ENCODE peak calls at places on chromosomes 5 and 9, in nine cellular contexts. T is HepG2; S is DND-41; R is HL-60; V is GM04504; B is activated CD4-positive, alpha-beta T cell treated with anti-CD3 and anti-CD28 coated beads, Interleukin-2, amount 10 ng/mL, durations not matched to agents 7 days and 5 days; Z is ELF-1; U is activated naive CD8-positive, alpha-beta T cell treated with anti-CD3 and anti-CD28 coated beads, Interleukin-2, amount 50 U/mL, for 24 hours; K is fibroblast of lung. F is an unnamed sample.

GRCh38 chr5:96318569-96319100 is 114.4 kb downstream of the PCSK1 start:
- DNase-seq in S (no peak), K (no peak), B (no peak), V (no peak), R (no peak), T (no peak), Z (no peak), U (no peak), F (no peak)

GRCh38 chr5:100901851-100902341 is 1.2 kb downstream of the ST8SIA4 start:
- DNase-seq in K (peak; percentile 12), S (peak; percentile 85), T (no peak), R (peak; percentile 83), U (peak; percentile 53), V (no peak), Z (peak; percentile 25), B (peak; percentile 81), F (no peak)

GRCh38 chr5:129094924-129095797 is 612 bp downstream of the ISOC1 start:
- DNase-seq in B (peak; percentile 49), U (peak; percentile 61), V (no peak), T (peak; percentile 80), Z (no peak), R (peak; percentile 21), K (peak; percentile 29), S (peak; percentile 63), F (peak; percentile 82)

GRCh38 chr9:89592963-89593775 is 11.6 kb upstream of the GADD45G start:
- DNase-seq in U (no peak), V (no peak), K (peak; percentile 70), S (no peak), B (peak; percentile 3), Z (peak; percentile 97), T (peak; percentile 66), R (no peak), F (no peak)

GRCh38 chr5:40359093-40359492 is 320.6 kb upstream of the PTGER4 start:
- DNase-seq in T (no peak), Z (no peak), S (no peak), B (no peak), R (no peak), K (no peak), V (no peak), U (no peak), F (no peak)

GRCh38 chr9:77457916-77458592 is 190.1 kb downstream of the GNA14 start:
- DNase-seq in B (peak; percentile 75), R (peak; percentile 77), K (peak; percentile 61), Z (peak; percentile 81), U (peak; percentile 60), S (peak; percentile 60), T (peak; percentile 55), V (peak; percentile 65), F (no peak)

GRCh38 chr5:1161108-1161831 is 40.1 kb upstream of the SLC6A19 start:
- DNase-seq in T (peak; percentile 94), K (peak; percentile 16), Z (peak; percentile 68), S (no peak), B (no peak), R (no peak), U (no peak), V (no peak), F (no peak)

GRCh38 chr5:33379757-33380156 is 61.0 kb upstream of the TARS1 start:
- DNase-seq in B (no peak), T (no peak), Z (peak; percentile 52), V (no peak), S (no peak), R (peak; percentile 26), U (no peak), K (no peak), F (no peak)

GRCh38 chr5:145237843-145238242 is 597.3 kb downstream of the PRELID2 start:
- DNase-seq in K (peak; percentile 38), V (no peak), U (no peak), T (peak; percentile 50), S (peak; percentile 30), R (peak; percentile 48), Z (peak; percentile 71), B (no peak), F (no peak)

GRCh38 chr9:93676310-93677054 is 100.1 kb downstream of the PHF2 start:
- DNase-seq in K (no peak), T (no peak), R (no peak), S (peak; percentile 1), Z (peak; percentile 0), V (no peak), U (no peak), B (no peak), F (peak; percentile 72)

GRCh38 chr9:135992486-135993408 is 31.6 kb upstream of the UBAC1 start:
- DNase-seq in V (peak; percentile 63), B (peak; percentile 50), S (no peak), U (peak; percentile 49), R (peak; percentile 77), T (peak; percentile 81), K (peak; percentile 86), Z (peak; percentile 91), F (peak; percentile 89)

GRCh38 chr5:33937700-33938506 is 1.7 kb downstream of the RXFP3 start:
- DNase-seq in V (no peak), K (no peak), U (no peak), T (no peak), Z (no peak), B (no peak), R (no peak), S (no peak), F (no peak)

GRCh38 chr9:112489039-112489546 is 2.5 kb downstream of the KIAA1958 start:
- DNase-seq in K (peak; percentile 20), T (peak; percentile 46), B (no peak), S (no peak), R (no peak), V (no peak), Z (no peak), U (no peak), F (no peak)

GRCh38 chr9:105413486-105414068 is 34.3 kb upstream of the FSD1L start:
- DNase-seq in T (peak; percentile 47), V (no peak), Z (peak; percentile 30), U (no peak), K (peak; percentile 31), R (no peak), S (no peak), B (no peak), F (no peak)

GRCh38 chr9:99852617-99853016 is 30.9 kb downstream of the NR4A3 start:
- DNase-seq in Z (no peak), V (no peak), S (no peak), K (no peak), U (no peak), B (no peak), T (no peak), R (no peak), F (no peak)

GRCh38 chr5:36417668-36418067 is 116.0 kb upstream of the RANBP3L start:
- DNase-seq in T (no peak), V (no peak), U (no peak), B (no peak), S (no peak), Z (peak; percentile 58), R (no peak), K (no peak), F (no peak)

GRCh38 chr5:15326471-15326870 is 173.5 kb upstream of the FBXL7 start:
- DNase-seq in B (no peak), T (no peak), R (no peak), V (no peak), K (no peak), U (no peak), Z (no peak), S (no peak), F (no peak)

F was measured in coronary artery.